ENCODE peak calls at places on chromosomes 11 and 22, in nine cellular contexts. V, O, A, W, G, F, R, M and Q are unnamed samples. For H3K27me3, the result is how much of the 10 kb centered on the place peaks cover.

GRCh38 chr11:288328-289144 is at the start of gene PGGHG:
- DNase-seq in G (peak), R (peak), M (peak), A (no peak), V (peak), O (no peak), F (peak), W (no peak), Q (peak)

GRCh38 chr11:14342906-14343305 is 16.1 kb downstream of the RRAS2 start:
- DNase-seq in V (no peak), O (no peak), G (no peak), R (no peak), M (peak), W (no peak), F (no peak), A (no peak), Q (no peak)

GRCh38 chr11:83629775-83630174 is 343.6 kb upstream of the CCDC90B start:
- DNase-seq in R (no peak), A (no peak), O (no peak), F (no peak), V (no peak), G (no peak), M (no peak), W (no peak), Q (no peak)

GRCh38 chr11:63682045-63682915 is 980 bp downstream of the RTN3 start:
- DNase-seq in A (no peak), F (peak), W (peak), V (peak), R (no peak), O (no peak), M (peak), G (no peak), Q (peak)

GRCh38 chr11:94171693-94172440 is 43.2 kb downstream of the PANX1 start:
- DNase-seq in O (no peak), W (peak), F (no peak), G (no peak), R (no peak), M (peak), V (no peak), A (peak), Q (no peak)

GRCh38 chr22:41925783-41926460 is 684 bp downstream of the TNFRSF13C start:
- DNase-seq in V (peak), F (peak), O (no peak), W (peak), G (peak), M (peak), R (peak), A (no peak), Q (no peak)

GRCh38 chr11:16346975-16347374 is 9.4 kb downstream of the SOX6 start:
- DNase-seq in F (no peak), O (no peak), R (no peak), W (no peak), G (no peak), M (no peak), V (no peak), A (no peak), Q (no peak)

GRCh38 chr11:125871391-125872137 is 15.9 kb upstream of the HYLS1 start:
- DNase-seq in R (no peak), G (no peak), A (no peak), V (no peak), O (no peak), F (no peak), W (peak), M (peak), Q (no peak)

GRCh38 chr11:95937358-95937757 is 13.5 kb upstream of the MTMR2 start:
- DNase-seq in M (peak), W (no peak), O (no peak), F (no peak), G (no peak), R (no peak), A (no peak), V (no peak), Q (no peak)

GRCh38 chr11:86245369-86246292 is 1.1 kb downstream of the EED start:
- DNase-seq in R (no peak), M (peak), V (no peak), W (peak), O (no peak), G (peak), A (no peak), F (no peak), Q (no peak)

GRCh38 chr22:50190182-50190951 is 4.7 kb downstream of the TRABD start:
- DNase-seq in A (no peak), V (peak), W (peak), F (peak), M (peak), O (peak), R (peak), G (peak), Q (peak)

GRCh38 chr11:110148775-110149744 is 55.9 kb downstream of the ZC3H12C start:
- DNase-seq in F (no peak), R (no peak), G (no peak), M (peak), V (no peak), A (no peak), O (no peak), W (peak), Q (no peak)

GRCh38 chr11:111976614-111977140 is 39.5 kb downstream of the DIXDC1 start:
- DNase-seq in O (no peak), A (no peak), W (no peak), V (no peak), F (no peak), M (peak), R (no peak), G (no peak), Q (peak)

GRCh38 chr11:58592760-58593472 is 14.1 kb downstream of the ZFP91 start:
- DNase-seq in G (no peak), F (no peak), O (no peak), M (no peak), V (no peak), R (no peak), A (no peak), W (no peak), Q (no peak)

GRCh38 chr11:6725386-6725896 is 42.3 kb upstream of the MRPL17 start:
- DNase-seq in M (no peak), O (no peak), V (no peak), W (no peak), R (no peak), F (no peak), A (no peak), G (no peak), Q (no peak)

GRCh38 chr11:117839234-117839882 is 14.8 kb upstream of the FXYD2 start:
- DNase-seq in A (no peak), F (no peak), R (no peak), O (no peak), G (no peak), W (no peak), M (no peak), V (no peak), Q (no peak)

GRCh38 chr11:45652781-45653180 is 12.6 kb downstream of the CHST1 start:
- DNase-seq in M (peak), V (no peak), R (no peak), W (no peak), G (no peak), O (no peak), F (no peak), A (no peak), Q (no peak)

GRCh38 chr22:17120281-17120680 is 879 bp downstream of the TMEM121B start:
- DNase-seq in R (peak), O (no peak), G (peak), W (peak), V (peak), M (peak), F (peak), A (peak), Q (no peak)

GRCh38 chr11:289706-290620 is 1.0 kb downstream of the PGGHG start:
- DNase-seq in A (no peak), W (no peak), F (peak), V (peak), M (no peak), G (no peak), R (peak), O (no peak), Q (peak)

GRCh38 chr11:48055292-48056132 is 75.2 kb downstream of the PTPRJ start:
- DNase-seq in O (no peak), V (no peak), F (no peak), R (no peak), G (peak), A (no peak), W (no peak), M (peak), Q (no peak)

GRCh38 chr11:104134760-104135159 is 29.2 kb downstream of the PDGFD start:
- DNase-seq in M (peak), F (no peak), R (no peak), V (no peak), O (no peak), G (no peak), W (no peak), A (no peak), Q (no peak)

GRCh38 chr11:19982761-19983495 is 177.3 kb downstream of the DBX1 start:
- DNase-seq in W (no peak), M (peak), O (no peak), F (no peak), R (no peak), A (no peak), G (no peak), V (no peak), Q (no peak)

GRCh38 chr22:17157714-17158113 is 1.4 kb downstream of the HDHD5 start:
- DNase-seq in O (no peak), M (no peak), F (no peak), V (no peak), G (no peak), R (no peak), W (no peak), A (no peak), Q (no peak)

DNA sequence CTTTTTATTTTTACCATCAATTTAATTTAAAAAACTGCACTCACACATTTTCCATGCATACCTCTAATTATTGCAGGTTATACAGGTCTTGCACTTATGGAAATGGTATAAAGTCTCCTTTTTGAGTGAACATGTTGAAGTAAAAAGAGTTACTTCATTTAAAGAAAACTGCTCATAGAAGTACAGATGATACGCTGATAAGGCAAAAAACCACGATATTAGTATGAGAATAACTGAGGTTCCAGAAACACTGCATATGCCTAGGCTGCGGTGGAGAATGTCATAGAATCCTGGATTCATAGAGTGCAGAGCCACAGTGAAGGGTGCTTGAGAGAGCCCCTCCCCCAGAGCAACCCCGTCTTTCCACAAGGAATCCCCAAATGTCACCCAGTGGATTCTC is 175.8 kb downstream of the BCR start:
- DNase-seq in G (no peak), O (no peak), A (no peak), W (no peak), F (no peak), R (no peak), V (no peak), M (no peak), Q (no peak)
- H3K27me3 ChIP-seq in G (under half), O (under half), A (under half), W (under half), F (under half), R (under half), V (under half), M (under half), Q (under half)

GRCh38 chr11:1373536-1374214 is 16.1 kb upstream of the BRSK2 start:
- DNase-seq in G (no peak), F (no peak), W (no peak), R (no peak), V (no peak), A (no peak), M (no peak), O (no peak), Q (no peak)
- H3K27me3 ChIP-seq in G (under half), F (half or more), W (half or more), R (half or more), V (under half), A (under half), M (under half), O (half or more), Q (under half)

DNA sequence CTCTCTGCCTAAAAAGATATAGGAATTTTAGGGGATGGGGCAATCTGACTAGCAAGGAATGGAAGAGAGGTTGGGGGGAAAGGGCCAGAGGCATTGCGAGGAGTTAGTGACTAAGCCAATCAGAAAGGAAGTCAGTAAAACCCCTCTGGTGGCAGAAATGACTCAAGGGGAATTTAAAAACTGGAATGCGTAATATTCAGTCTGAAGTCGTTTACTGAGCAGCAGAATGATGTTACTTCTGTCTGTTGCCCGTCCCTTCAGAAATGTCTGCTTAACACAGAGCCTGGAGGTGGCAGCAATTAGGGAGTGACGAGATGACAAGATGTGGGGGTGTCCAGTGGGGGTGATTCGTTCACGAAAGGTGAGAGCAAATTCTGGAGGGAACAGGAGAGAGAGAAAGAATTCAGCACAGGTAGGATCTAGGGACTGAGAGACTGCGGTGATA is 107.7 kb upstream of the CLMP start:
- DNase-seq in O (no peak), V (no peak), F (no peak), A (no peak), G (no peak), M (peak), R (no peak), W (no peak), Q (no peak)
- H3K27me3 ChIP-seq in O (half or more), V (under half), F (half or more), A (under half), G (under half), M (under half), R (under half), W (under half), Q (under half)

GRCh38 chr11:61510980-61511373 is 2.4 kb downstream of the LRRC10B start:
- DNase-seq in W (no peak), A (no peak), R (no peak), O (no peak), F (no peak), G (no peak), V (no peak), M (no peak), Q (peak)
- H3K27me3 ChIP-seq in W (half or more), A (under half), R (under half), O (half or more), F (half or more), G (under half), V (under half), M (under half), Q (under half)

GRCh38 chr11:33827206-33827605 is 52.9 kb upstream of the FBXO3 start:
- DNase-seq in G (no peak), O (no peak), W (no peak), M (no peak), F (no peak), A (no peak), R (no peak), V (no peak), Q (no peak)

GRCh38 chr11:33829430-33830141 is 55.3 kb upstream of the FBXO3 start:
- DNase-seq in G (peak), F (peak), A (peak), V (peak), W (peak), O (no peak), R (peak), M (peak), Q (peak)

GRCh38 chr11:33828604-33829429 is 54.5 kb upstream of the FBXO3 start:
- DNase-seq in M (no peak), F (no peak), R (no peak), W (no peak), O (no peak), A (no peak), G (no peak), V (no peak), Q (no peak)

GRCh38 chr11:33832676-33833075 is 58.4 kb upstream of the FBXO3 start:
- DNase-seq in G (no peak), F (no peak), O (no peak), A (no peak), R (no peak), V (no peak), W (no peak), M (no peak), Q (no peak)

DNA sequence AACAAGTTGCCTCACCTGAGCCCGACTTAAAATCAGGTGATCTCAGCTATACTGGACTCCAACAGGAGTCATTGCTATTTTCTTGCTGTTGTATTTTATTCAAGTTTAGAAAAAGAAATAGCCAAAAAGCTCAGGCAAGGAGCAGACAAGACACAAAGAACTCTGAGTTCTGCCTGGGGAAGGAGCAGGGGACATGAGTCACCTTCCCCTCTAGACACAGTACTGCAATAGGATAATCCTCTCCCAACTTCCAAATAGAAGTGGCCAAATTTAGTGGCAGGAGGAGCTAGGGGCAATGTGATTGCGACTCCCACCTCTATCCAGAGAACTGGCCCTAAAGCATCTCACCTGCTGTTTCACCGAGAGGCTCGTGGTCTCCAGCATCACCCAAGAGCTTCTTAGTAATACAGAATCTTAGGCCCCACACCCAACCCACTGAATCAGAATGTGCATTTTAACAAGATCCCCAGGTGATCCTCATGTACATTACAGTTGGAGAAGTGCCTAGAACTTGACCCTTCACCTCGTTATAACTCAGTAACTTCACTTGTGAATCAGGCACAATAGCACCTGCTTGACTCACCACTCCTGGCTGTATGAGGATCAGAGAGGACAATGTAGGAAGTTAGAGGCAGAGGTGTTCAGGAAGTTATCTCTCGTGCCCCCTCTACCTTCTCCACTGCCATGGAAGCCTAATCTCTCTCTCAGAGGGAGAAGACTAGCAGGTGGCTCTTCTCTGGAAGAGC is 56.8 kb upstream of the FBXO3 start:
- DNase-seq in O (no peak), R (no peak), M (no peak), F (no peak), G (no peak), A (no peak), V (no peak), W (no peak), Q (no peak)
- H3K27me3 ChIP-seq in O (half or more), R (under half), M (half or more), F (under half), G (half or more), A (under half), V (under half), W (under half), Q (under half)

GRCh38 chr22:22396741-22397291 is 111.7 kb downstream of the ZNF280B start:
- DNase-seq in W (peak), V (no peak), G (no peak), O (no peak), R (no peak), F (no peak), M (no peak), A (no peak), Q (no peak)
- H3K27me3 ChIP-seq in W (under half), V (under half), G (under half), O (under half), R (under half), F (half or more), M (under half), A (half or more), Q (under half)

DNA sequence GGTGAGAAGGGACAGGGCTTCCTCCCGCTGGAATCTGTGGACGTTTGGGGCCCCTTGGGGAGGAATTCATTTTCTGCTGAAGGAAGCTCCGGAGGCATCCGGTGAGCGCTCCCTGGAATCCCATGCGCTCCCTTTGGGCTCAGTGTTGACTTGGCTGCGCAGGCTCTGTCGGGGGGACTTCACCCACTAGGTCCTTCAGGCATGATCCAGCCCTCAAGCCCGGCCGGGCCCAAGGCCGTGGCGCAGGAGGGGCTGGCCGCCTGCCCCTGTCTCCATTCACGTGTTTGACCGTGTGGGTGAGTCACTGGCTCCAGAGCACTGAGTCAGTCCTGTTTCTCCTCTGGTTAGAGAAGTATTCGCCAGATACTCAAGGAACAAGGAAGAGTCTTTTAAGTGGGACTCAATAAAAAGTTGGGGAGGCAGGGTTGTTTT is 1.4 kb downstream of the CTTN start:
- DNase-seq in V (peak), M (peak), R (peak), O (no peak), F (peak), A (no peak), W (peak), G (no peak), Q (peak)
- H3K27me3 ChIP-seq in V (under half), M (under half), R (under half), O (under half), F (under half), A (under half), W (under half), G (under half), Q (under half)

DNA sequence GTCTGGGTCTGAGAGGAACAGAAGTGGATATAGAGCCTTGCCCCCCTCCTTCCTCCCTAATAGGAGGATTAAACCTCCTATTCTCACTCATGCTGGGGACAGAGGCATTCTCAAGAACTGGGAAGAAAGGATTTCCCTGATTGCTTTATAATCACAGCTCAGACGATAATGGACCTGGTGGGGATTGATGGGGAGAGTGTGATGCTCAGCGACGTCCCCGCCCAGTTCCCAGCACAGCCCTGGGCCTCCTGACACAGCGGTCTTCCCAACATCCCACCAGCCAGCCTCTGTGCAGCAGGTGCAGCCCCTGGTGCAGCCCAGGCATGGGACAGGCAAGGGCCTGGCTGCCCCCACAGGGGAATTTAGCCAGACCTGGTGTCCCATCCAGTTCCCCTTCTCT is 28.4 kb downstream of the TRIM29 start:
- DNase-seq in F (no peak), A (no peak), M (no peak), V (no peak), O (no peak), G (no peak), R (no peak), W (no peak), Q (no peak)
- H3K27me3 ChIP-seq in F (half or more), A (under half), M (under half), V (under half), O (under half), G (under half), R (under half), W (under half), Q (under half)

GRCh38 chr11:1810761-1811160 is 24.0 kb upstream of the SYT8 start:
- DNase-seq in V (no peak), O (no peak), F (no peak), R (no peak), W (no peak), M (no peak), A (no peak), G (no peak), Q (no peak)
- H3K27me3 ChIP-seq in V (under half), O (half or more), F (half or more), R (under half), W (half or more), M (under half), A (under half), G (under half), Q (under half)